ENCODE peak calls at places on chromosomes 4 and X, in ten cellular contexts. D, X, R, V, J, U, K, T, O and L are unnamed samples.

GRCh38 chr4:83618431-83618830 is 82.5 kb downstream of the GPAT3 start:
- DNase-seq in D (no peak), V (peak), U (peak), K (no peak), X (no peak), O (no peak), T (peak), R (peak), J (no peak), L (no peak)

GRCh38 chrX:112356031-112356430 is 273.5 kb upstream of the TRPC5 start:
- DNase-seq in V (no peak), D (no peak), O (no peak), J (no peak), X (no peak), U (no peak), T (no peak), R (no peak), K (no peak), L (no peak)

GRCh38 chr4:119210760-119211159 is 1.8 kb upstream of the USP53 start:
- DNase-seq in K (no peak), D (no peak), R (no peak), V (no peak), U (no peak), T (no peak), X (no peak), O (no peak), J (no peak), L (no peak)

GRCh38 chrX:153830632-153831434 is 489 bp upstream of the PDZD4 start:
- DNase-seq in V (no peak), J (no peak), T (no peak), K (no peak), U (no peak), O (no peak), D (peak), X (no peak), R (no peak), L (no peak)

GRCh38 chrX:47316276-47317025 is 53.9 kb upstream of the ZNF157 start:
- DNase-seq in X (no peak), D (peak), T (peak), J (peak), R (no peak), K (no peak), V (peak), O (no peak), U (no peak), L (no peak)

GRCh38 chr4:83212041-83212851 is 72.4 kb downstream of the COQ2 start:
- DNase-seq in D (no peak), V (no peak), R (no peak), U (peak), T (peak), K (no peak), X (no peak), J (peak), O (no peak), L (no peak)

GRCh38 chr4:10832989-10833635 is 148.5 kb upstream of the CLNK start:
- DNase-seq in U (no peak), O (no peak), V (no peak), J (no peak), X (no peak), R (no peak), D (no peak), K (no peak), T (no peak), L (no peak)

GRCh38 chr4:55820260-55820659 is 670 bp downstream of the EXOC1L start:
- DNase-seq in U (no peak), X (no peak), T (no peak), K (no peak), D (no peak), J (no peak), R (no peak), O (no peak), V (no peak), L (no peak)

GRCh38 chrX:115665122-115665521 is 104.1 kb downstream of the PLS3 start:
- DNase-seq in V (no peak), J (no peak), X (no peak), K (no peak), R (no peak), O (no peak), U (no peak), D (no peak), T (no peak), L (no peak)

GRCh38 chr4:140755811-140756291 is 334 bp downstream of the TBC1D9 start:
- DNase-seq in V (peak), U (peak), R (no peak), T (peak), O (peak), D (peak), X (no peak), K (no peak), J (peak), L (peak)

GRCh38 chrX:45274576-45274975 is 73.9 kb upstream of the DIPK2B start:
- DNase-seq in R (no peak), X (no peak), J (no peak), K (no peak), O (no peak), D (no peak), V (no peak), U (no peak), T (no peak), L (no peak)

GRCh38 chrX:103310592-103311400 is at the start of gene BEX2:
- DNase-seq in J (peak), O (peak), K (peak), D (peak), T (peak), X (no peak), V (peak), R (no peak), U (peak), L (peak)

GRCh38 chrX:69029696-69030245 is 135.5 kb downstream of the PJA1 start:
- DNase-seq in T (no peak), V (peak), U (no peak), X (no peak), J (no peak), O (no peak), K (no peak), D (no peak), R (no peak), L (no peak)

GRCh38 chr4:177369372-177369771 is 59.7 kb downstream of the NEIL3 start:
- DNase-seq in O (no peak), V (no peak), D (no peak), X (no peak), R (no peak), U (no peak), K (no peak), T (no peak), J (no peak), L (no peak)

GRCh38 chr4:73341454-73341853 is 62.6 kb upstream of the ALB start:
- DNase-seq in D (peak), T (peak), U (peak), J (no peak), X (peak), R (peak), K (peak), V (peak), O (no peak), L (no peak)

GRCh38 chrX:368811-369562 is 17.7 kb downstream of the PPP2R3B start:
- DNase-seq in X (no peak), R (no peak), K (no peak), O (no peak), T (no peak), J (peak), D (no peak), U (no peak), V (peak), L (no peak)

GRCh38 chrX:21479695-21480280 is 105.6 kb downstream of the CNKSR2 start:
- DNase-seq in T (no peak), R (peak), J (no peak), V (peak), O (no peak), U (no peak), X (peak), K (peak), D (peak), L (no peak)

GRCh38 chrX:130171446-130172126 is at the start of gene RAB33A:
- DNase-seq in U (peak), T (no peak), R (no peak), V (peak), J (peak), K (no peak), X (peak), D (peak), O (no peak), L (peak)

GRCh38 chr4:153448003-153448731 is 18.0 kb upstream of the TMEM131L start:
- DNase-seq in T (no peak), D (peak), R (no peak), X (no peak), O (no peak), J (no peak), K (no peak), V (no peak), U (no peak), L (no peak)

GRCh38 chr4:14787894-14788293 is 214.4 kb upstream of the CPEB2 start:
- DNase-seq in K (peak), X (no peak), R (no peak), U (peak), T (no peak), V (peak), J (no peak), O (no peak), D (no peak), L (no peak)

GRCh38 chr4:180717451-180717850 is 1525.8 kb upstream of the TENM3 start:
- DNase-seq in U (no peak), D (no peak), O (no peak), X (no peak), R (no peak), V (no peak), J (no peak), K (no peak), T (no peak), L (no peak)

GRCh38 chr4:59973496-59973895 is 1226.6 kb upstream of the ADGRL3 start:
- DNase-seq in R (no peak), O (no peak), D (no peak), V (no peak), J (no peak), K (no peak), X (no peak), U (no peak), T (no peak), L (no peak)

DNA sequence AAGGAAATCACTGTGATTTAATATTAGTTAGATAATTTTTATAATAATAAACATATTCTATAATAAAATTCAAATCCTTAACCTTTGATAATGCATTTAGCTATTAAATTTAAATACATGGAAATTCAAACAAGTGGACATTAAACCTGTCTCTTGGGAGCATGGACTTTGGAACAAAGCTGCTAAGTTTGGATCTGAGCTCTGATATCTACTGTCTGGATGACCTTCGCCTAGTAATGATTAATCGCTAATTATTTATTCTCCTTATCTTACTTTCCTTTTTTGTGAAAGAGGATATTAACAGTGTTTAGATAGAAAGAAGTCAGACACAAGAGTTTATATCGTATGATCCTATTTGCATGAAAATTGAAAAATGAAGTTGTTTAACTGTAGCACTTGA is 980.9 kb downstream of the FSTL5 start:
- DNase-seq in O (no peak), U (no peak), J (no peak), T (no peak), D (no peak), R (peak), K (no peak), V (no peak), X (no peak), L (no peak)
- TF ChIP-seq POLR2AphosphoS5 in O (no peak), U (no peak), J (no peak), T (no peak), D (no peak), R (no peak), K (no peak), V (no peak), X (no peak), L (no peak)

GRCh38 chr4:8394806-8395205 is 45.7 kb downstream of the ACOX3 start:
- DNase-seq in R (no peak), U (no peak), O (no peak), D (no peak), J (no peak), T (no peak), X (no peak), V (no peak), K (no peak), L (no peak)
- H3K27ac ChIP-seq in R (no peak), U (peak), O (peak), D (peak), J (no peak), T (peak), X (no peak), V (no peak), K (no peak), L (peak)

DNA sequence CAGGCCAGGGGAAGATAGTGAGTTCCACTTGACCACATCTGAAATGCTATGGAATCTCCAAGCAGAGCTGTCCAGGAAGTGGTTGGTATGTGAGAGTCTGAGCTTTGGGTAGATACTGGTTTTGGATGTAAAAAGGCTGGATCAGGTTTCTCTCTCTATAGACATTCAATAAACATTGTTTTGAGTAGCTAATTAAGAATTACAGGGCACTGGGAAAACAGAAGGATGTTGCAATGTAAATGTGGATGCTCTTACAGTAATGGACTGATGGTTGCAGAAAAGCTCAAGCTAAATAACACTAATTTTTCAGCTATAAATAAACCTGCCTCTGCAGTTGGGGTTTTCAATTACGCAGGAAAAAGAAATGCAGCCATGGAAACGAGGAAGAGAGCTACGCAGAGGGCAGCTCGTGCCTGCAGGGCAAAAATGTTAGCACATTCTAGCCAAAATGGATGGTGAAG is 13.4 kb upstream of the CHRNA9 start:
- DNase-seq in J (no peak), U (no peak), T (no peak), O (no peak), X (no peak), V (no peak), D (no peak), R (no peak), K (no peak), L (no peak)
- TF ChIP-seq POLR2AphosphoS5 in J (no peak), U (no peak), T (no peak), O (no peak), X (no peak), V (no peak), D (no peak), R (no peak), K (no peak), L (no peak)

GRCh38 chr4:74822603-74823002 is 28.3 kb upstream of the BTC start:
- DNase-seq in V (no peak), U (no peak), X (no peak), O (no peak), K (no peak), J (no peak), R (no peak), D (no peak), T (no peak), L (no peak)
- H3K27ac ChIP-seq in V (no peak), U (no peak), X (no peak), O (no peak), K (no peak), J (no peak), R (no peak), D (no peak), T (no peak), L (no peak)

GRCh38 chr4:184328022-184328736 is 110.5 kb upstream of the ENPP6 start:
- DNase-seq in J (no peak), U (no peak), O (no peak), K (no peak), V (no peak), R (no peak), T (no peak), X (no peak), D (no peak), L (no peak)
- TF ChIP-seq POLR2AphosphoS5 in J (peak), U (no peak), O (no peak), K (no peak), V (no peak), R (no peak), T (no peak), X (no peak), D (no peak), L (no peak)

GRCh38 chr4:1763550-1764080 is 29.5 kb upstream of the FGFR3 start:
- DNase-seq in X (no peak), R (peak), K (no peak), O (no peak), D (peak), U (peak), V (no peak), T (peak), J (no peak), L (no peak)
- H3K27ac ChIP-seq in X (no peak), R (peak), K (no peak), O (no peak), D (no peak), U (no peak), V (no peak), T (no peak), J (no peak), L (peak)